ENCODE peak calls at places on chromosomes 11 and 22, in seven cellular contexts. G is neural progenitor cell, N is cardiac muscle cell, Z is mucosa of descending colon, P is fibroblast of villous mesenchyme, T is epithelial cell of esophagus, X is psoas muscle. M is an unnamed sample.

GRCh38 chr11:77467233-77467632 is 6.7 kb downstream of the PAK1 start:
- DNase-seq in G (no peak), N (no peak), Z (no peak), P (no peak), T (peak), X (no peak), M (no peak)

GRCh38 chr22:41933411-41934177 is 7.0 kb upstream of the TNFRSF13C start:
- DNase-seq in G (no peak), N (no peak), Z (no peak), P (no peak), T (no peak), X (no peak), M (no peak)

GRCh38 chr11:3201677-3202181 is 16.9 kb downstream of the MRGPRG start:
- DNase-seq in G (no peak), N (no peak), Z (no peak), P (no peak), T (no peak), X (no peak), M (peak)

GRCh38 chr11:50155508-50155907 is 122.8 kb downstream of the OR4C45 start:
- DNase-seq in G (no peak), N (no peak), Z (no peak), P (no peak), T (no peak), X (no peak), M (no peak)

GRCh38 chr22:44968736-44969135 is 41.1 kb downstream of the PHF21B start:
- DNase-seq in G (peak), N (no peak), Z (no peak), P (no peak), T (no peak), X (no peak), M (no peak)

GRCh38 chr11:3905080-3905953 is 49.9 kb downstream of the STIM1 start:
- DNase-seq in G (peak), N (no peak), Z (no peak), P (peak), T (peak), X (no peak), M (peak)

GRCh38 chr11:34204396-34205279 is 99.2 kb downstream of the NAT10 start:
- DNase-seq in G (no peak), N (no peak), Z (no peak), P (no peak), T (peak), X (no peak), M (no peak)

GRCh38 chr11:35088226-35088625 is 50.7 kb upstream of the CD44 start:
- DNase-seq in G (no peak), N (no peak), Z (no peak), P (no peak), T (peak), X (no peak), M (no peak)

GRCh38 chr22:21816787-21817496 is 50.5 kb downstream of the MAPK1 start:
- DNase-seq in G (no peak), N (no peak), Z (no peak), P (peak), T (peak), X (no peak), M (peak)

GRCh38 chr22:37492428-37493344 is 6.5 kb upstream of the MFNG start:
- DNase-seq in G (peak), N (peak), Z (peak), P (peak), T (peak), X (no peak), M (peak)
- TF ChIP-seq CTCF in G (peak), N (peak), Z (no peak), P (peak), T (peak), X (peak), M (peak)

GRCh38 chr11:44457862-44458261 is 107.6 kb upstream of the CD82 start:
- DNase-seq in G (no peak), N (no peak), Z (no peak), P (no peak), T (no peak), X (no peak), M (no peak)

GRCh38 chr11:44454686-44455085 is 110.8 kb upstream of the CD82 start:
- DNase-seq in G (no peak), N (no peak), Z (no peak), P (no peak), T (no peak), X (no peak), M (no peak)

GRCh38 chr11:44453871-44454270 is 111.6 kb upstream of the CD82 start:
- DNase-seq in G (no peak), N (no peak), Z (no peak), P (peak), T (no peak), X (no peak), M (no peak)

GRCh38 chr11:44453213-44453612 is 112.2 kb upstream of the CD82 start:
- DNase-seq in G (no peak), N (peak), Z (no peak), P (peak), T (no peak), X (no peak), M (no peak)

DNA sequence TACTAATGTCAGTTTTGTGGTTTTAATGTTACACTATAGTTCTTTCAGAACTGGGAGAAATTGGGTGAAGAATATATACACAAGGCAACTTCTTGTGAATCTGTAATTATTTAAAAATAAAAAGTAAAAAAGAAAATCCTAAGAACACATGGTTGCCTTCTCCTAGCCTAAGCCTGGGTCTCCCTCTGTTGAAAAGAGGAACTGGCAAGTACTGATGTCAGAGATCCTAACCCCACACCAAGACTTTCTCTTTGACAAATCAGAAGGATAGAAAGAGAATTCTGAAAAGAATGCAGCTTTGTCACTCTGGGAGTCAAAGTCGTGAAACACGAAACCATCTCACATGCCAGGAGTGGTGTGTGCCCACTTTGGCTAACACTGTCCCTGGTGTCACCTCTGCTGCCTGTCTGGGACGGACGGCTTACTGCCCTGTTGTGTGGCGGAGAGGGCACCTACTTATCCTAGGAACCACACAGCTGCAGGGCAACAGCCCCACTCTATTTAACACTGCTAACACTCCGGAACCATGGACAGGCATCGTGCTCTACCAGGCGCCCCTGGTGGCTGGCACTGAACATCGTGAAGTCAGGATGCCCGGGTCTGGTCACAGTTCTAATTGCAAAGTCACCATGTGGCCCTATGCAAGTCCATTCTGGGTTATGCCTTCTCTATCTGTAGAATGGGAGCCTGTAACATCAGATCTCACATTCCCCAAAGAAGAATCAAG is 108.8 kb upstream of the CD82 start:
- DNase-seq in G (peak), N (no peak), Z (no peak), P (no peak), T (peak), X (no peak), M (no peak)
- TF ChIP-seq CTCF in G (peak), N (peak), Z (no peak), P (peak), T (peak), X (no peak), M (no peak)

GRCh38 chr11:69086741-69087524 is 38.2 kb downstream of the TPCN2 start:
- DNase-seq in G (no peak), N (no peak), Z (no peak), P (no peak), T (no peak), X (no peak), M (no peak)

GRCh38 chr11:69085490-69086095 is 36.9 kb downstream of the TPCN2 start:
- DNase-seq in G (no peak), N (no peak), Z (no peak), P (no peak), T (no peak), X (no peak), M (no peak)

GRCh38 chr11:69084371-69084770 is 35.6 kb downstream of the TPCN2 start:
- DNase-seq in G (no peak), N (no peak), Z (no peak), P (no peak), T (no peak), X (no peak), M (no peak)

GRCh38 chr11:69087811-69088210 is 39.1 kb downstream of the TPCN2 start:
- DNase-seq in G (no peak), N (no peak), Z (no peak), P (no peak), T (no peak), X (no peak), M (no peak)

DNA sequence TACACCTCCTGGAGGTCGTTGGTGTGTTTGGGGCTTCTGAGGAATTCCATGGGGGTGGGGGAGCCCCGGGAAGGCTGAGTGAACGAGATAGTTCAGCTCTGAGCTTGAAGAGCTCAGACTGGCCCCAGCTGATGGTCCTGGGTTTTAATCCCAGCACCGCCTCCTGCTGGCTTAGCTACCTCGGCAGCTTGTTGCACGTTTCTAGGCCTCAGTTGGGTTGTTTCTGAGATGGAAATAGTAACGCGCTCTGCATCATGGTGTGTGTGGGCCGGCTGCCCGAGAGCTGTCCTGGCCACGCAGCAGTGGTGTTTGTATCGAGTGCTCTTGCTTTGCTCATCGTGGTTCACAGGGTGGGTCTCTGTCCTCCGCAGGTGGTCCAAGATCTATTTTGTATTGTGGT is 37.4 kb downstream of the TPCN2 start:
- DNase-seq in G (peak), N (no peak), Z (no peak), P (peak), T (no peak), X (no peak), M (no peak)
- TF ChIP-seq CTCF in G (no peak), N (peak), Z (no peak), P (no peak), T (no peak), X (no peak), M (no peak)

GRCh38 chr11:12813371-12814225 is 139.4 kb downstream of the TEAD1 start:
- DNase-seq in G (no peak), N (no peak), Z (no peak), P (peak), T (peak), X (no peak), M (no peak)
- TF ChIP-seq CTCF in G (no peak), N (no peak), Z (no peak), P (no peak), T (no peak), X (no peak), M (no peak)

GRCh38 chr11:75219869-75220268 is 20.7 kb upstream of the TPBGL start:
- DNase-seq in G (no peak), N (no peak), Z (no peak), P (no peak), T (no peak), X (no peak), M (no peak)

GRCh38 chr11:75212463-75212862 is 28.1 kb upstream of the TPBGL start:
- DNase-seq in G (no peak), N (no peak), Z (no peak), P (no peak), T (no peak), X (no peak), M (peak)

GRCh38 chr11:75208444-75208843 is 32.1 kb upstream of the TPBGL start:
- DNase-seq in G (no peak), N (no peak), Z (no peak), P (no peak), T (no peak), X (no peak), M (peak)

GRCh38 chr11:75214843-75215242 is 25.7 kb upstream of the TPBGL start:
- DNase-seq in G (no peak), N (no peak), Z (no peak), P (no peak), T (no peak), X (no peak), M (no peak)

GRCh38 chr11:75214411-75214821 is 26.2 kb upstream of the TPBGL start:
- DNase-seq in G (peak), N (peak), Z (peak), P (peak), T (peak), X (peak), M (peak)
- TF ChIP-seq CTCF in G (peak), N (peak), Z (no peak), P (peak), T (peak), X (no peak), M (peak)

DNA sequence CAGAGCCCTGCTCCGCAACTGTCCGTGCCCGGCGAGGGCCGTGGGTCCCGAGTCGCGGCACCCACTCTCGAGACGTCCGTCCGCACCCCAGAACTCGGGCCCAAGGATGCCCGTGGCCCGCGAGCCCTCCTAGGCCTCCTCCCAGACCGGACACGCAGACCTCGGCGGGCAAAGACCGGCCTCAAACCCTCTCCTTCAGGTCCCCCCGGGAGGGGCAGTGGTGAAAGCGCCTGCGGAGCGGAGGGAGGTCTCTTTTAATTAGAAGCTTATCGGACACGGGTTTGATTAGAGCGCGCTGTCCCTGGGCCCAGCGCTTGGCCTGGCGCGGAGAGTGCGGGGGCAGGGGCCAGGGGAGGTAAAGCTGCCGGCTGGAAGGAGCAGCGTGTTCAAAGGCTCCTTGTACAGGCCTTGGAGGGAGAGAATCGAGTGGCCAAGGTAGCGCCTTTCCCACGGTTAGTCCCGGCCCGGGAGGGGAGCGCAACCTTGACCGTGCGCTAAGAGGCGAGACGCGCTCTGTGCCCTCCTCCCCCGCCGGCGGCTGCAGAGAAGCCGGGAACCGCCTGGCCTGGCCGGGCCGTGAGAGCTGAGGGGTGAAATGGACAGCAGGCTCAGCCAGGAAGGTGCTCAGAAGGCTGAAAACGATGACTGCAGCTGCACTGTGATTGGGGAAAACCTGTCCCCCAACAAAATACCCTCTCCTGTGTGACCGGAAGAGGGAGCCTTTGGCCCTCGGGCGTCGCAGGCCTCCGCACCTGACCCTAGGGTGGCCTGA is 4.6 kb downstream of the WT1 start:
- DNase-seq in G (peak), N (peak), Z (no peak), P (no peak), T (no peak), X (no peak), M (no peak)
- TF ChIP-seq CTCF in G (peak), N (peak), Z (no peak), P (peak), T (no peak), X (no peak), M (peak)

GRCh38 chr22:37742374-37743092 is 45.7 kb downstream of the TRIOBP start:
- DNase-seq in G (no peak), N (no peak), Z (no peak), P (peak), T (peak), X (peak), M (peak)

GRCh38 chr22:37741312-37741795 is 44.5 kb downstream of the TRIOBP start:
- DNase-seq in G (peak), N (peak), Z (peak), P (peak), T (peak), X (peak), M (peak)

GRCh38 chr22:37739611-37740049 is 42.8 kb downstream of the TRIOBP start:
- DNase-seq in G (no peak), N (no peak), Z (no peak), P (no peak), T (no peak), X (peak), M (peak)

GRCh38 chr22:37740455-37741311 is 43.8 kb downstream of the TRIOBP start:
- DNase-seq in G (no peak), N (no peak), Z (no peak), P (no peak), T (no peak), X (no peak), M (no peak)

GRCh38 chr22:37739000-37739399 is 42.2 kb downstream of the TRIOBP start:
- DNase-seq in G (no peak), N (no peak), Z (no peak), P (peak), T (no peak), X (peak), M (no peak)
- TF ChIP-seq CTCF in G (no peak), N (peak), Z (no peak), P (peak), T (no peak), X (no peak), M (no peak)

DNA sequence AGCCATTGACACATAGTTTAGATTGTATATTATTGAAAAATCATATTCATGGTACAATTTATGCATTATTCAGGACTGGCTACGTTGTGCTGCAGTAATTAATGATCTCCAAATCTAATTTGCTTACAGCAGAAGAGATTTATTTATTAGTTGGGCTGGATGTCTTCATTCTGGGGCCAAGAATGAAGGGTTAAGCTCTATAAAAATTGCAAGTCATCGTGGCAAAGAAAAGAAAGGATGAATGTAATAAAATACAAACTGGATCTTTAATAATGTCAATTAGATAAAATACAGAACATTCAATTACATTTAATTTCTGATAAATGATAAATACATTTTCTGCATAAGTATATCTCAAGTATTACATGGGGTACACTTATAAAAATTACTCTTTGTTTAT is 151.8 kb upstream of the ANO5 start:
- DNase-seq in G (no peak), N (no peak), Z (no peak), P (no peak), T (no peak), X (no peak), M (no peak)
- TF ChIP-seq CTCF in G (no peak), N (no peak), Z (no peak), P (no peak), T (no peak), X (no peak), M (no peak)